ENCODE peak calls at places on chromosome 7, in nine cellular contexts. One of them, this sample, is unnamed.

GRCh38 chr7:148191391-148192076 is 399.0 kb upstream of the C7orf33 start:
- DNase-seq in esophagus squamous epithelium: no peak
- DNase-seq in astrocyte: no peak
- DNase-seq in CD4-positive, CD25-positive, alpha-beta regulatory T cell: no peak
- DNase-seq in psoas muscle: no peak
- DNase-seq in WERI-Rb-1: no peak
- DNase-seq in left ventricle myocardium inferior: no peak
- DNase-seq in CD8-positive, alpha-beta memory T cell: no peak
- DNase-seq in body of pancreas: peak; percentile 56
- DNase-seq in this sample: no peak

GRCh38 chr7:113774182-113774807 is 144.5 kb downstream of the PPP1R3A start:
- DNase-seq in esophagus squamous epithelium: no peak
- DNase-seq in psoas muscle: no peak
- DNase-seq in body of pancreas: peak; percentile 19
- DNase-seq in CD4-positive, CD25-positive, alpha-beta regulatory T cell: no peak
- DNase-seq in CD8-positive, alpha-beta memory T cell: no peak
- DNase-seq in left ventricle myocardium inferior: no peak
- DNase-seq in astrocyte: peak; percentile 43
- DNase-seq in WERI-Rb-1: peak; percentile 17
- DNase-seq in this sample: peak; percentile 58

GRCh38 chr7:5315761-5316160 is 33.0 kb downstream of the SLC29A4 start:
- DNase-seq in astrocyte: no peak
- DNase-seq in body of pancreas: no peak
- DNase-seq in CD4-positive, CD25-positive, alpha-beta regulatory T cell: no peak
- DNase-seq in left ventricle myocardium inferior: no peak
- DNase-seq in esophagus squamous epithelium: no peak
- DNase-seq in WERI-Rb-1: no peak
- DNase-seq in CD8-positive, alpha-beta memory T cell: peak; percentile 42
- DNase-seq in psoas muscle: no peak
- DNase-seq in this sample: no peak

GRCh38 chr7:98945852-98946251 is 67.5 kb downstream of the TRRAP start:
- DNase-seq in left ventricle myocardium inferior: no peak
- DNase-seq in CD4-positive, CD25-positive, alpha-beta regulatory T cell: no peak
- DNase-seq in psoas muscle: no peak
- DNase-seq in CD8-positive, alpha-beta memory T cell: no peak
- DNase-seq in esophagus squamous epithelium: no peak
- DNase-seq in astrocyte: no peak
- DNase-seq in body of pancreas: no peak
- DNase-seq in WERI-Rb-1: no peak
- DNase-seq in this sample: no peak

GRCh38 chr7:44320794-44321371 is 4.5 kb downstream of the CAMK2B start:
- DNase-seq in body of pancreas: peak; percentile 28
- DNase-seq in CD4-positive, CD25-positive, alpha-beta regulatory T cell: no peak
- DNase-seq in psoas muscle: peak; percentile 31
- DNase-seq in astrocyte: no peak
- DNase-seq in left ventricle myocardium inferior: no peak
- DNase-seq in esophagus squamous epithelium: no peak
- DNase-seq in WERI-Rb-1: no peak
- DNase-seq in CD8-positive, alpha-beta memory T cell: no peak
- DNase-seq in this sample: no peak

GRCh38 chr7:43199333-43199732 is 86.9 kb downstream of the HECW1 start:
- DNase-seq in psoas muscle: no peak
- DNase-seq in body of pancreas: no peak
- DNase-seq in CD8-positive, alpha-beta memory T cell: no peak
- DNase-seq in CD4-positive, CD25-positive, alpha-beta regulatory T cell: no peak
- DNase-seq in astrocyte: no peak
- DNase-seq in esophagus squamous epithelium: no peak
- DNase-seq in left ventricle myocardium inferior: no peak
- DNase-seq in WERI-Rb-1: no peak
- DNase-seq in this sample: peak; percentile 30

GRCh38 chr7:129615018-129615417 is 3.5 kb downstream of the NRF1 start:
- DNase-seq in CD4-positive, CD25-positive, alpha-beta regulatory T cell: no peak
- DNase-seq in body of pancreas: no peak
- DNase-seq in esophagus squamous epithelium: no peak
- DNase-seq in psoas muscle: no peak
- DNase-seq in WERI-Rb-1: no peak
- DNase-seq in left ventricle myocardium inferior: no peak
- DNase-seq in astrocyte: no peak
- DNase-seq in CD8-positive, alpha-beta memory T cell: no peak
- DNase-seq in this sample: peak; percentile 45

GRCh38 chr7:36348256-36348655 is 41.4 kb upstream of the ANLN start:
- DNase-seq in CD4-positive, CD25-positive, alpha-beta regulatory T cell: no peak
- DNase-seq in left ventricle myocardium inferior: no peak
- DNase-seq in body of pancreas: no peak
- DNase-seq in esophagus squamous epithelium: no peak
- DNase-seq in astrocyte: peak; percentile 35
- DNase-seq in WERI-Rb-1: no peak
- DNase-seq in psoas muscle: no peak
- DNase-seq in CD8-positive, alpha-beta memory T cell: no peak
- DNase-seq in this sample: no peak

GRCh38 chr7:101681170-101682007 is 52.3 kb upstream of the MYL10 start:
- DNase-seq in esophagus squamous epithelium: no peak
- DNase-seq in WERI-Rb-1: no peak
- DNase-seq in CD4-positive, CD25-positive, alpha-beta regulatory T cell: no peak
- DNase-seq in left ventricle myocardium inferior: peak; percentile 51
- DNase-seq in astrocyte: peak; percentile 85
- DNase-seq in psoas muscle: peak; percentile 70
- DNase-seq in body of pancreas: peak; percentile 54
- DNase-seq in CD8-positive, alpha-beta memory T cell: no peak
- DNase-seq in this sample: peak; percentile 93

GRCh38 chr7:114922151-114922651 is 307 bp downstream of the MDFIC start:
- DNase-seq in left ventricle myocardium inferior: peak; percentile 64
- DNase-seq in WERI-Rb-1: peak; percentile 48
- DNase-seq in body of pancreas: peak; percentile 55
- DNase-seq in psoas muscle: peak; percentile 71
- DNase-seq in astrocyte: no peak
- DNase-seq in CD8-positive, alpha-beta memory T cell: peak; percentile 66
- DNase-seq in CD4-positive, CD25-positive, alpha-beta regulatory T cell: peak; percentile 57
- DNase-seq in esophagus squamous epithelium: no peak
- DNase-seq in this sample: peak; percentile 65

GRCh38 chr7:44408596-44408995 is 81.9 kb downstream of the NUDCD3 start:
- DNase-seq in body of pancreas: no peak
- DNase-seq in WERI-Rb-1: no peak
- DNase-seq in esophagus squamous epithelium: no peak
- DNase-seq in CD8-positive, alpha-beta memory T cell: no peak
- DNase-seq in astrocyte: no peak
- DNase-seq in CD4-positive, CD25-positive, alpha-beta regulatory T cell: no peak
- DNase-seq in psoas muscle: no peak
- DNase-seq in left ventricle myocardium inferior: no peak
- DNase-seq in this sample: peak; percentile 13

GRCh38 chr7:106460792-106461254 is 176.0 kb upstream of the NAMPT start:
- DNase-seq in left ventricle myocardium inferior: no peak
- DNase-seq in body of pancreas: no peak
- DNase-seq in WERI-Rb-1: no peak
- DNase-seq in CD8-positive, alpha-beta memory T cell: no peak
- DNase-seq in esophagus squamous epithelium: no peak
- DNase-seq in CD4-positive, CD25-positive, alpha-beta regulatory T cell: no peak
- DNase-seq in psoas muscle: no peak
- DNase-seq in astrocyte: no peak
- DNase-seq in this sample: no peak

GRCh38 chr7:30285067-30285530 is 702 bp downstream of the ZNRF2 start:
- DNase-seq in left ventricle myocardium inferior: peak; percentile 40
- DNase-seq in astrocyte: peak; percentile 8
- DNase-seq in CD8-positive, alpha-beta memory T cell: peak; percentile 58
- DNase-seq in WERI-Rb-1: no peak
- DNase-seq in CD4-positive, CD25-positive, alpha-beta regulatory T cell: no peak
- DNase-seq in esophagus squamous epithelium: no peak
- DNase-seq in body of pancreas: peak; percentile 59
- DNase-seq in psoas muscle: peak; percentile 56
- DNase-seq in this sample: peak; percentile 49

GRCh38 chr7:43692582-43693373 is 36.5 kb downstream of the COA1 start:
- DNase-seq in left ventricle myocardium inferior: no peak
- DNase-seq in esophagus squamous epithelium: no peak
- DNase-seq in astrocyte: no peak
- DNase-seq in WERI-Rb-1: peak; percentile 20
- DNase-seq in CD4-positive, CD25-positive, alpha-beta regulatory T cell: no peak
- DNase-seq in CD8-positive, alpha-beta memory T cell: no peak
- DNase-seq in body of pancreas: no peak
- DNase-seq in psoas muscle: no peak
- DNase-seq in this sample: no peak

GRCh38 chr7:106064836-106065559 is 47.1 kb downstream of the SYPL1 start:
- DNase-seq in astrocyte: peak; percentile 95
- DNase-seq in esophagus squamous epithelium: no peak
- DNase-seq in WERI-Rb-1: no peak
- DNase-seq in left ventricle myocardium inferior: peak; percentile 83
- DNase-seq in CD8-positive, alpha-beta memory T cell: no peak
- DNase-seq in body of pancreas: peak; percentile 79
- DNase-seq in psoas muscle: peak; percentile 88
- DNase-seq in CD4-positive, CD25-positive, alpha-beta regulatory T cell: no peak
- DNase-seq in this sample: peak; percentile 76

GRCh38 chr7:93715234-93715633 is 140.7 kb upstream of the CALCR start:
- DNase-seq in left ventricle myocardium inferior: peak; percentile 26
- DNase-seq in psoas muscle: peak; percentile 13
- DNase-seq in astrocyte: peak; percentile 18
- DNase-seq in CD8-positive, alpha-beta memory T cell: no peak
- DNase-seq in WERI-Rb-1: peak; percentile 38
- DNase-seq in body of pancreas: peak; percentile 70
- DNase-seq in CD4-positive, CD25-positive, alpha-beta regulatory T cell: no peak
- DNase-seq in esophagus squamous epithelium: no peak
- DNase-seq in this sample: peak; percentile 68

GRCh38 chr7:13067036-13067435 is 379.6 kb downstream of the ARL4A start:
- DNase-seq in CD8-positive, alpha-beta memory T cell: no peak
- DNase-seq in psoas muscle: no peak
- DNase-seq in astrocyte: no peak
- DNase-seq in CD4-positive, CD25-positive, alpha-beta regulatory T cell: no peak
- DNase-seq in WERI-Rb-1: peak; percentile 78
- DNase-seq in body of pancreas: no peak
- DNase-seq in esophagus squamous epithelium: no peak
- DNase-seq in left ventricle myocardium inferior: no peak
- DNase-seq in this sample: no peak

GRCh38 chr7:100839361-100839760 is 12.0 kb upstream of the EPHB4 start:
- DNase-seq in CD8-positive, alpha-beta memory T cell: no peak
- DNase-seq in WERI-Rb-1: no peak
- DNase-seq in psoas muscle: no peak
- DNase-seq in esophagus squamous epithelium: no peak
- DNase-seq in body of pancreas: no peak
- DNase-seq in CD4-positive, CD25-positive, alpha-beta regulatory T cell: no peak
- DNase-seq in astrocyte: no peak
- DNase-seq in left ventricle myocardium inferior: no peak
- DNase-seq in this sample: no peak

GRCh38 chr7:57414852-57415251 is 35.1 kb upstream of the ZNF716 start:
- DNase-seq in CD8-positive, alpha-beta memory T cell: no peak
- DNase-seq in astrocyte: no peak
- DNase-seq in esophagus squamous epithelium: no peak
- DNase-seq in CD4-positive, CD25-positive, alpha-beta regulatory T cell: no peak
- DNase-seq in WERI-Rb-1: no peak
- DNase-seq in psoas muscle: no peak
- DNase-seq in left ventricle myocardium inferior: no peak
- DNase-seq in body of pancreas: no peak
- DNase-seq in this sample: no peak
- H3K9me3 ChIP-seq in CD8-positive, alpha-beta memory T cell: no peaks in the 10 kb centered on the region
- H3K9me3 ChIP-seq in astrocyte: peaks cover 20% of the 10 kb centered on the region
- H3K9me3 ChIP-seq in esophagus squamous epithelium: no peaks in the 10 kb centered on the region
- H3K9me3 ChIP-seq in CD4-positive, CD25-positive, alpha-beta regulatory T cell: no peaks in the 10 kb centered on the region
- H3K9me3 ChIP-seq in WERI-Rb-1: no peaks in the 10 kb centered on the region
- H3K9me3 ChIP-seq in psoas muscle: no peaks in the 10 kb centered on the region
- H3K9me3 ChIP-seq in left ventricle myocardium inferior: no peaks in the 10 kb centered on the region
- H3K9me3 ChIP-seq in body of pancreas: no peaks in the 10 kb centered on the region
- H3K9me3 ChIP-seq in this sample: peaks cover 62% of the 10 kb centered on the region

DNA sequence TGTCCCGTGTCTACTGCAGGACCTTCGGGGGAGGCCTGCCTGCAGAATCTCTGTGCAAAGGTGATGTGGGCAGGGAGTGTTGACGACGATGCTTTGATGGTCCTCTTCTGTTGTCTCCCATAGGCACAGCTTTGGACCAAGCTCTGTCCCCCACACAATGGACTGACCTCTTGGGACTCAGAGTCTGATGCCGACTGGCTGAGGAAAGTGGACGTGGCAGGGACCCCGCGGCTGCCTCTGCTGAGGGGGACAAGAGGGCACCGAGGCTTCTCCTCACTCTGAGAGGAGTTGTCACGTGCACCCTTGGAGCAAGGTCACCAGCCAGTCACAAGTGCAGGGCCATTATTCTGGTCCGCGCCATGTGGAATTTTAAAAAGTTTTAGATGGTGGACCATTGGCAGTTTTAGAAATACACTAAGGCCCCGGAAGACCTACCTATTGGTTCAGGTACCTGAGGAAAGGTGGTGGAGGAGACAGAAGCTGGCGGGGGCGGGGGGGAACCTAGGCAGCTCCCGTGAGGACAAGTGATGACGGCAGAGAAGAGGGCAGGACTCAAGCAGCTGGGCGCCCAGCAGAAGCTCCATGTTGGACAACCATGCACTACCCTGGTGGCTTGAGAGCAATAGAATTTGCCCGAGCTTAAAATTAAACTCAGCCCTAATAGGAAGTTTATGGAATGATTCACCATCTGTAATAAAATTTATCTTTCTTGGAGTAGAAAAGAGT is 331.4 kb downstream of the PTPRN2 start:
- DNase-seq in left ventricle myocardium inferior: no peak
- DNase-seq in body of pancreas: no peak
- DNase-seq in CD4-positive, CD25-positive, alpha-beta regulatory T cell: no peak
- DNase-seq in psoas muscle: no peak
- DNase-seq in esophagus squamous epithelium: no peak
- DNase-seq in WERI-Rb-1: no peak
- DNase-seq in CD8-positive, alpha-beta memory T cell: peak; percentile 18
- DNase-seq in astrocyte: no peak
- DNase-seq in this sample: no peak
- H3K9me3 ChIP-seq in left ventricle myocardium inferior: no peaks in the 10 kb centered on the region
- H3K9me3 ChIP-seq in body of pancreas: no peaks in the 10 kb centered on the region
- H3K9me3 ChIP-seq in CD4-positive, CD25-positive, alpha-beta regulatory T cell: no peaks in the 10 kb centered on the region
- H3K9me3 ChIP-seq in psoas muscle: no peaks in the 10 kb centered on the region
- H3K9me3 ChIP-seq in esophagus squamous epithelium: no peaks in the 10 kb centered on the region
- H3K9me3 ChIP-seq in WERI-Rb-1: no peaks in the 10 kb centered on the region
- H3K9me3 ChIP-seq in CD8-positive, alpha-beta memory T cell: no peaks in the 10 kb centered on the region
- H3K9me3 ChIP-seq in astrocyte: peaks cover 23% of the 10 kb centered on the region
- H3K9me3 ChIP-seq in this sample: peaks cover 4% of the 10 kb centered on the region

GRCh38 chr7:87330316-87330715 is 15.1 kb upstream of the CROT start:
- DNase-seq in psoas muscle: no peak
- DNase-seq in astrocyte: no peak
- DNase-seq in left ventricle myocardium inferior: no peak
- DNase-seq in esophagus squamous epithelium: no peak
- DNase-seq in CD4-positive, CD25-positive, alpha-beta regulatory T cell: no peak
- DNase-seq in CD8-positive, alpha-beta memory T cell: no peak
- DNase-seq in body of pancreas: no peak
- DNase-seq in WERI-Rb-1: no peak
- DNase-seq in this sample: peak; percentile 19
- H3K9me3 ChIP-seq in psoas muscle: peaks cover 21% of the 10 kb centered on the region
- H3K9me3 ChIP-seq in astrocyte: peaks cover 25% of the 10 kb centered on the region
- H3K9me3 ChIP-seq in left ventricle myocardium inferior: peaks cover 54% of the 10 kb centered on the region
- H3K9me3 ChIP-seq in esophagus squamous epithelium: no peaks in the 10 kb centered on the region
- H3K9me3 ChIP-seq in CD4-positive, CD25-positive, alpha-beta regulatory T cell: peaks cover 20% of the 10 kb centered on the region
- H3K9me3 ChIP-seq in CD8-positive, alpha-beta memory T cell: peaks cover 33% of the 10 kb centered on the region
- H3K9me3 ChIP-seq in body of pancreas: no peaks in the 10 kb centered on the region
- H3K9me3 ChIP-seq in WERI-Rb-1: peaks cover 23% of the 10 kb centered on the region
- H3K9me3 ChIP-seq in this sample: peaks cover 19% of the 10 kb centered on the region

GRCh38 chr7:133344275-133344674 is 91.4 kb downstream of the EXOC4 start:
- DNase-seq in CD8-positive, alpha-beta memory T cell: no peak
- DNase-seq in left ventricle myocardium inferior: no peak
- DNase-seq in body of pancreas: no peak
- DNase-seq in WERI-Rb-1: no peak
- DNase-seq in psoas muscle: no peak
- DNase-seq in astrocyte: no peak
- DNase-seq in CD4-positive, CD25-positive, alpha-beta regulatory T cell: no peak
- DNase-seq in esophagus squamous epithelium: no peak
- DNase-seq in this sample: peak; percentile 17

DNA sequence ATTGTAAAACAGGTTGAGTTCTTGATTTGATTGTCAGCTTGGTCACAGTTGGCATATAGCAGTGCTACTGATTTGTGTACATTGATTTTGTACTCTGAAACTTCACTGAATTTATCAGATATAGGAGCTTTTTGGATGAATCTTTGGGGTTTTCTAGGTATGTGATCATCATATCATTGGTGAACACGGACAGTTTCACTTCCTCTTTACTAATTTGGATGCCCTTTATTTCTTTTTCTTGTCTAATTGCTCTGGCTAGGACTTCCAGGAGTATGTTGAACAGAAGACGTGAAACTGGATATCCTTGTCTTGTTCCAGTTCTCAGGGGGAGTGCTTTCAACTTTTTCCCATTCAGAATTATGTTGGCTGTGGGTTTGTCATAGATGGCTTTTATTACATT is 86.9 kb downstream of the EXOC4 start:
- DNase-seq in astrocyte: no peak
- DNase-seq in psoas muscle: no peak
- DNase-seq in CD8-positive, alpha-beta memory T cell: no peak
- DNase-seq in left ventricle myocardium inferior: no peak
- DNase-seq in esophagus squamous epithelium: no peak
- DNase-seq in CD4-positive, CD25-positive, alpha-beta regulatory T cell: no peak
- DNase-seq in WERI-Rb-1: no peak
- DNase-seq in body of pancreas: no peak
- DNase-seq in this sample: no peak
- H3K9me3 ChIP-seq in astrocyte: no peaks in the 10 kb centered on the region
- H3K9me3 ChIP-seq in psoas muscle: peaks cover 34% of the 10 kb centered on the region
- H3K9me3 ChIP-seq in CD8-positive, alpha-beta memory T cell: no peaks in the 10 kb centered on the region
- H3K9me3 ChIP-seq in left ventricle myocardium inferior: peaks cover 49% of the 10 kb centered on the region
- H3K9me3 ChIP-seq in esophagus squamous epithelium: no peaks in the 10 kb centered on the region
- H3K9me3 ChIP-seq in CD4-positive, CD25-positive, alpha-beta regulatory T cell: peaks cover 21% of the 10 kb centered on the region
- H3K9me3 ChIP-seq in WERI-Rb-1: peaks cover 9% of the 10 kb centered on the region
- H3K9me3 ChIP-seq in body of pancreas: no peaks in the 10 kb centered on the region
- H3K9me3 ChIP-seq in this sample: peaks cover 16% of the 10 kb centered on the region

This sample was measured in A673.